ENCODE peak calls at places on chromosomes 16 and 17, in eight cellular contexts. D is adrenal gland, V is prostate gland, L is IMR-90, A is spleen, X is Peyer's patch, Z is stomach, R is A549. C is an unnamed sample.

GRCh38 chr16:58022601-58023371 is 2.8 kb upstream of the MMP15 start:
- DNase-seq in D (peak; percentile 81), V (peak; percentile 84), L (peak; percentile 68), A (peak; percentile 70), X (no peak), Z (peak; percentile 87), R (no peak), C (peak; percentile 82)

GRCh38 chr17:38786372-38786771 is 13.0 kb downstream of the PIP4K2B start:
- DNase-seq in D (no peak), V (no peak), L (no peak), A (no peak), X (no peak), Z (no peak), R (no peak), C (no peak)

GRCh38 chr16:84593825-84594724 is 23.8 kb downstream of the COTL1 start:
- DNase-seq in D (no peak), V (no peak), L (no peak), A (peak; percentile 97), X (peak; percentile 96), Z (peak; percentile 78), R (no peak), C (no peak)

GRCh38 chr17:75771334-75772281 is 6.6 kb upstream of the GALK1 start:
- DNase-seq in D (no peak), V (no peak), L (peak; percentile 25), A (peak; percentile 27), X (peak; percentile 75), Z (no peak), R (no peak), C (no peak)

GRCh38 chr16:9817586-9817985 is 364.6 kb downstream of the GRIN2A start:
- DNase-seq in D (no peak), V (no peak), L (no peak), A (no peak), X (no peak), Z (no peak), R (no peak), C (no peak)

GRCh38 chr17:11880714-11881113 is 116.6 kb downstream of the ZNF18 start:
- DNase-seq in D (no peak), V (peak; percentile 16), L (no peak), A (no peak), X (no peak), Z (no peak), R (peak; percentile 33), C (no peak)

GRCh38 chr17:74274703-74275340 is 788 bp downstream of the DNAI2 start:
- DNase-seq in D (no peak), V (no peak), L (no peak), A (no peak), X (no peak), Z (no peak), R (no peak), C (no peak)

GRCh38 chr17:64281962-64282752 is 19.1 kb upstream of the TEX2 start:
- DNase-seq in D (peak; percentile 56), V (peak; percentile 46), L (peak; percentile 83), A (peak; percentile 80), X (peak; percentile 65), Z (peak; percentile 68), R (peak; percentile 68), C (peak; percentile 55)

GRCh38 chr17:67680445-67681224 is 37.1 kb upstream of the NOL11 start:
- DNase-seq in D (no peak), V (no peak), L (no peak), A (no peak), X (no peak), Z (no peak), R (no peak), C (no peak)

GRCh38 chr17:81808778-81809555 is 5.0 kb downstream of the GCGR start:
- DNase-seq in D (no peak), V (no peak), L (no peak), A (no peak), X (no peak), Z (no peak), R (no peak), C (no peak)

GRCh38 chr16:70453891-70454220 is 539 bp upstream of the FCSK start:
- DNase-seq in D (no peak), V (no peak), L (no peak), A (no peak), X (no peak), Z (no peak), R (peak; percentile 67), C (no peak)

GRCh38 chr16:10949424-10949970 is 5.1 kb downstream of the CLEC16A start:
- DNase-seq in D (no peak), V (no peak), L (no peak), A (peak; percentile 90), X (peak; percentile 80), Z (no peak), R (no peak), C (no peak)

GRCh38 chr16:87595712-87596111 is 6.6 kb upstream of the JPH3 start:
- DNase-seq in D (no peak), V (no peak), L (no peak), A (no peak), X (no peak), Z (no peak), R (no peak), C (no peak)

GRCh38 chr16:86806838-86807351 is 228.5 kb downstream of the FOXL1 start:
- DNase-seq in D (no peak), V (no peak), L (peak; percentile 66), A (no peak), X (no peak), Z (no peak), R (no peak), C (no peak)

GRCh38 chr17:28327709-28328108 is 7.6 kb downstream of the IFT20 start:
- DNase-seq in D (no peak), V (no peak), L (peak; percentile 37), A (no peak), X (no peak), Z (no peak), R (no peak), C (no peak)
- TF ChIP-seq CTCF in D (no peak), V (no peak), L (peak; percentile 23), A (no peak), X (no peak), Z (no peak), R (peak; percentile 40), C (no peak)

GRCh38 chr17:76869209-76869877 is 1.1 kb downstream of the MGAT5B start:
- DNase-seq in D (no peak), V (no peak), L (no peak), A (no peak), X (no peak), Z (no peak), R (no peak), C (no peak)
- H3K4me3 ChIP-seq in D (no peak overlapping the region), V (no peak overlapping the region), L (no peak overlapping the region), A (no peak overlapping the region), X (peak overlapping the region; percentile 44), Z (peak overlapping the region; percentile 34), R (peak overlapping the region; percentile 70), C (no peak overlapping the region)

GRCh38 chr16:50558913-50559312 is 10.7 kb downstream of the NKD1 start:
- DNase-seq in D (no peak), V (no peak), L (no peak), A (no peak), X (no peak), Z (no peak), R (no peak), C (no peak)

GRCh38 chr16:50559804-50560514 is 11.8 kb downstream of the NKD1 start:
- DNase-seq in D (no peak), V (no peak), L (no peak), A (no peak), X (no peak), Z (no peak), R (no peak), C (no peak)

GRCh38 chr16:50560903-50561863 is 13.0 kb downstream of the NKD1 start:
- DNase-seq in D (no peak), V (no peak), L (no peak), A (no peak), X (no peak), Z (no peak), R (no peak), C (no peak)

GRCh38 chr16:50557046-50557445 is 8.8 kb downstream of the NKD1 start:
- DNase-seq in D (no peak), V (no peak), L (no peak), A (no peak), X (no peak), Z (no peak), R (no peak), C (no peak)

GRCh38 chr16:50559342-50559741 is 11.1 kb downstream of the NKD1 start:
- DNase-seq in D (no peak), V (no peak), L (no peak), A (no peak), X (no peak), Z (no peak), R (no peak), C (no peak)
- TF ChIP-seq POLR2A in D (no peak), V (no peak), L (no peak), A (no peak), X (no peak), Z (no peak), R (no peak), C (no peak)

DNA sequence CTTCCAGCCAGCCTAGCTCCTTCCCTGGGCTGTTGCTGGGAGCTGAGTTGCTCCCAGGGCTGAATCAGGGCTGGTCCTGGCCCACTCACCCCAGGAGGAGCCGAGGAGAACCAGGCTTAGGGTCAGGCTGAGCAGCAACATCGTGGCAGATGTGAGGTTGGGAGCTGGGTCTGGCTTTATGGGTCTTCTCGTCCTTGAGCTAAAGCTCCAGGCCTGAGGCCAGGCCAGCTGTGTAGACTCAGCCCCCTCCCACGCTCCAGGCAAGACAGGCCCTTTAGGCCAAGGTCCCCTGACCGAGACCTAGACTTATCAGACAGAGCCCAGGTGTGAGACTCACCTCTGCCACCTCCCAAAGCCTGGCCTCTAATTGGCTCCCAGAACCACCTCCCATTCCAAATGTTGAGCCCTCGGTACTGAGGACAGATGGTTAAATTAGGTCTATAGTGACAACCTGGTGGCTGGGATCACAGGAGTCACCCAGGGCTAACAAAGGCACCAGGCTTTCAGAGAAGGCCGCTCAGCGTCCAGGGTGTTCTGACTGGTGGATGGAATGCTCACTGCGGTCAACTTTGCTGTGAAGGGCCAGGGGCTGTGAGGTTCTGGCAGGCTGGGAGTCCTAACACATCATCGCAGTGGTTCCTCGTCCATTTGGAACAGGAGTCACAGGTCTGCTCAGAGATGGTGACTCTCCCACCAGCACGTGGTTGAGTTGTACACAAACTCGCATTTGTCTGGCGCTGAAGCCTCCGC is at the start of gene CTRL:
- DNase-seq in D (no peak), V (no peak), L (no peak), A (no peak), X (no peak), Z (no peak), R (no peak), C (no peak)
- TF ChIP-seq CTCF in D (no peak), V (no peak), L (no peak), A (no peak), X (no peak), Z (no peak), R (no peak), C (no peak)

DNA sequence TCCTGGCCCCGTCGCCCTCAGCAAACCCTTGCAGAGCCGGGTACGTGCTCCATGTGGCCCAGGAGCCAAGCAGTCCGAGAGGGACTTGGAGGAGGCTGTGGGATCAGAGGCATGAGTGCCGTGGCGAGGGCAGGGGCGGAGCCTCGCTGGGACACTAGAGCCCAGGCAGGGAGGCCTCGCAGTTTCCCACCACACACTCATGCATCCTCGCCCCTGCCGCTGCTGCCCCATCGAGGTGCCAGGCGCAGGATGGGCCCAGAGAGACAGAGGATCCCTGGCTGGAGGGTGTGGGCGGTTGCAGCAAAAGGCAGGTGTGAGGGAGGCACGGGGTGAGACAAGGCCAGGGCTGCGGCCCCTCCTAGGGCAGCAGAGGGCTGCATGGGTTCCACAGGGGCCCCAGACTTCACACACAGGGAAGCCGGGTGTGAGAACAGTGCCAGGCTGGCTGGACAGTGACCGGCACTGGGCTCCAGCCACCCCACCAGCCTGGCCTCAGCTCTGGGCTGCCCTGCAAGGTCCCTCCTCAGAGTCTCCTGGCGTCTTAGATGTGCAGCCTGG is 7.7 kb downstream of the BCAR1 start:
- DNase-seq in D (no peak), V (no peak), L (no peak), A (no peak), X (no peak), Z (no peak), R (no peak), C (no peak)
- H3K4me3 ChIP-seq in D (no peak overlapping the region), V (no peak overlapping the region), L (no peak overlapping the region), A (no peak overlapping the region), X (no peak overlapping the region), Z (no peak overlapping the region), R (no peak overlapping the region), C (no peak overlapping the region)

C was measured in uterus.